ENCODE peak calls at places on chromosome X, in nine cellular contexts. S, E, N, O, F, Z, T, C and M are unnamed samples.
A peak's percentile ranks its signal among the peaks of the same experiment; 100 is the strongest.

GRCh38 chrX:139559383-139560042 is 29.0 kb downstream of the F9 start:
- DNase-seq in S (peak; percentile 18), E (peak; percentile 16), N (peak; percentile 41), O (peak; percentile 89), F (peak; percentile 72), Z (no peak), T (no peak), C (peak; percentile 16), M (no peak)

GRCh38 chrX:115259238-115259875 is 25.5 kb upstream of the LRCH2 start:
- DNase-seq in S (peak; percentile 4), E (no peak), N (no peak), O (no peak), F (no peak), Z (no peak), T (no peak), C (no peak), M (no peak)

GRCh38 chrX:128216364-128216763 is 164.2 kb upstream of the ACTRT1 start:
- DNase-seq in S (no peak), E (no peak), N (no peak), O (no peak), F (no peak), Z (no peak), T (no peak), C (no peak), M (no peak)

GRCh38 chrX:144219035-144219434 is 335.2 kb downstream of the UBE2NL start:
- DNase-seq in S (no peak), E (no peak), N (no peak), O (no peak), F (no peak), Z (peak; percentile 50), T (no peak), C (no peak), M (no peak)

GRCh38 chrX:7420712-7421111 is 272.8 kb upstream of the PUDP start:
- DNase-seq in S (no peak), E (no peak), N (no peak), O (no peak), F (no peak), Z (no peak), T (no peak), C (no peak), M (no peak)

GRCh38 chrX:66632473-66632872 is 6.4 kb downstream of the EDA2R start:
- DNase-seq in S (no peak), E (no peak), N (no peak), O (no peak), F (peak; percentile 59), Z (no peak), T (no peak), C (no peak), M (no peak)

GRCh38 chrX:141701081-141701480 is 2.5 kb upstream of the SPANXD start:
- DNase-seq in S (no peak), E (no peak), N (no peak), O (no peak), F (no peak), Z (no peak), T (no peak), C (no peak), M (no peak)

GRCh38 chrX:128769511-128769910 is 717.3 kb upstream of the ACTRT1 start:
- DNase-seq in S (no peak), E (no peak), N (no peak), O (no peak), F (no peak), Z (no peak), T (no peak), C (no peak), M (no peak)

GRCh38 chrX:72071213-72071612 is 60.5 kb downstream of the RTL5 start:
- DNase-seq in S (no peak), E (no peak), N (no peak), O (no peak), F (no peak), Z (no peak), T (no peak), C (no peak), M (no peak)
- TF ChIP-seq CTCF in S (no peak), E (no peak), N (no peak), O (no peak), F (no peak), Z (no peak), T (no peak), C (no peak), M (no peak)

GRCh38 chrX:120365320-120365719 is 3.4 kb downstream of the ATP1B4 start:
- DNase-seq in S (no peak), E (peak; percentile 22), N (peak; percentile 52), O (peak; percentile 42), F (peak; percentile 14), Z (peak; percentile 47), T (peak; percentile 21), C (no peak), M (no peak)
- TF ChIP-seq CTCF in S (peak; percentile 44), E (peak; percentile 21), N (peak; percentile 46), O (peak; percentile 65), F (peak; percentile 48), Z (peak; percentile 26), T (peak; percentile 19), C (peak; percentile 68), M (peak; percentile 38)

DNA sequence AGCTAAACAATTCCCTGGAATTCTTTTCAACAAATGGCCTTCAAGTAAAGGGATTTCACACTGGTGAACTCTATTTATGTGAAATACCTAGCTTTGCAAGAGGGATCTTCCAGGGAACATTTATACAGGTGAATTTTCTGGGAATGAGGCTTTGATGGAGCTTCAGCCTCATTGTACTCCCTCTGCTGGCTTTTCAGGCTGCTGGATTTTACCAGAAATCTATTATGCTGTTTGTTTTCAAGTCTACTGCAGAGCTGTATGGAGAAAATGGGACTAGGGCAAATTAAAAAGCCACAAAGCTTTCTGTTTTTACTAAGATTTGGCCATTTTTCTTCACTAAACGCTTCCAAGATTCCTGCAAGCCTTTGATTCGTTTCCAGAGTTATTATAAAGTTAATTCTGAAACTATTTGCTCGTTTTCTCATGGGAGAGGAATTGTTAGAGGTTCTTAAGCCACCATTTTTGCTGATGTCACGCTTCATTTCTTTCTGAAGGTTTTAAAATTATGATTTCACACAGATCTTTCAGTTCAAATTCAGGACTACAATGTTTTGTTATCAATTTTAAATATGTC is 31.6 kb downstream of the KDM6A start:
- DNase-seq in S (no peak), E (no peak), N (no peak), O (peak; percentile 11), F (no peak), Z (no peak), T (no peak), C (no peak), M (no peak)
- TF ChIP-seq CTCF in S (peak; percentile 23), E (no peak), N (no peak), O (peak; percentile 37), F (peak; percentile 34), Z (no peak), T (no peak), C (peak; percentile 54), M (no peak)

DNA sequence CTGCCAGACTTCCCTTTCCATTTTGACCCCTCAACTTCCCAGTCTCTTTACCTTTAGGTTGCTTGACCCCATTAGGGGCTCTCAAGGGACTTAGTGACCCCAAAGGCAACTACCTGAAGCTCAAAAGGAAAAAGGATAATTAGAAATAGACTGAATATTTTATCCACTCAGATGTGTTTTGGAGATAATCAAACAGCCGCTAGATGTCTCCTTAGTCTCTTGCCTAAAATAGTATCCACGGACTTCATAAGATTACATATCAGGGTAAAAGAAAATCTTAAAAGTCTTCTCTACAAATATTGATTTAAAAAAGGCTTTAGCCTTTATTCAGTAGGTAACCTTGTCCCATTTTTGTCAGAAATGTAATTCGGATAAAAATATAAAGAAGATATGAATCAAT is 21.0 kb upstream of the RHOXF2 start:
- DNase-seq in S (no peak), E (no peak), N (no peak), O (no peak), F (no peak), Z (no peak), T (no peak), C (no peak), M (no peak)
- TF ChIP-seq CTCF in S (no peak), E (no peak), N (no peak), O (peak; percentile 40), F (no peak), Z (no peak), T (no peak), C (no peak), M (no peak)

GRCh38 chrX:8849945-8850344 is 48.8 kb upstream of the FAM9A start:
- DNase-seq in S (no peak), E (no peak), N (no peak), O (no peak), F (no peak), Z (no peak), T (no peak), C (no peak), M (no peak)
- TF ChIP-seq CTCF in S (peak; percentile 14), E (no peak), N (no peak), O (peak; percentile 33), F (peak; percentile 22), Z (no peak), T (no peak), C (peak; percentile 15), M (no peak)

GRCh38 chrX:71098951-71099506 is 3.4 kb downstream of the FOXO4 start:
- DNase-seq in S (no peak), E (no peak), N (no peak), O (no peak), F (no peak), Z (no peak), T (no peak), C (no peak), M (no peak)

GRCh38 chrX:71103110-71103983 is 3.2 kb downstream of the CXorf65 start:
- DNase-seq in S (no peak), E (no peak), N (peak; percentile 22), O (no peak), F (no peak), Z (peak; percentile 37), T (peak; percentile 64), C (no peak), M (no peak)

GRCh38 chrX:71099736-71100135 is 4.1 kb downstream of the FOXO4 start:
- DNase-seq in S (no peak), E (no peak), N (no peak), O (no peak), F (no peak), Z (no peak), T (no peak), C (no peak), M (no peak)

GRCh38 chrX:71102292-71102691 is 4.2 kb downstream of the CXorf65 start:
- DNase-seq in S (no peak), E (no peak), N (no peak), O (no peak), F (no peak), Z (no peak), T (no peak), C (no peak), M (no peak)

GRCh38 chrX:71100581-71101505 is 5.2 kb downstream of the FOXO4 start:
- DNase-seq in S (no peak), E (no peak), N (no peak), O (no peak), F (no peak), Z (no peak), T (no peak), C (no peak), M (no peak)
- TF ChIP-seq CTCF in S (no peak), E (no peak), N (peak; percentile 24), O (no peak), F (no peak), Z (no peak), T (no peak), C (no peak), M (no peak)

GRCh38 chrX:15971696-15972095 is 117.1 kb upstream of the AP1S2 start:
- DNase-seq in S (no peak), E (no peak), N (no peak), O (no peak), F (no peak), Z (no peak), T (no peak), C (no peak), M (no peak)
- TF ChIP-seq CTCF in S (no peak), E (no peak), N (no peak), O (no peak), F (no peak), Z (no peak), T (no peak), C (no peak), M (no peak)

GRCh38 chrX:56802921-56803848 is 74.1 kb downstream of the NBDY start:
- DNase-seq in S (no peak), E (peak; percentile 40), N (peak; percentile 34), O (peak; percentile 80), F (peak; percentile 83), Z (peak; percentile 64), T (peak; percentile 34), C (peak; percentile 55), M (no peak)
- TF ChIP-seq CTCF in S (peak; percentile 47), E (no peak), N (no peak), O (peak; percentile 79), F (peak; percentile 68), Z (peak; percentile 47), T (peak; percentile 9), C (peak; percentile 69), M (no peak)